ENCODE peak calls at places on chromosomes 1 and 21, in seven cellular contexts. One of them, this sample, is unnamed.
A peak's percentile ranks its signal among the peaks of the same experiment; 100 is the strongest.

GRCh38 chr1:109777980-109778625 is 14.4 kb upstream of the EPS8L3 start:
- DNase-seq in foreskin fibroblast: no peak
- DNase-seq in fibroblast of pulmonary artery: no peak
- DNase-seq in GM12865: no peak
- DNase-seq in Caco-2: no peak
- DNase-seq in AG09309: no peak
- DNase-seq in lower leg skin: no peak
- DNase-seq in this sample: no peak

GRCh38 chr1:202124107-202124506 is 1.4 kb downstream of the GPR37L1 start:
- DNase-seq in GM12865: no peak
- DNase-seq in AG09309: no peak
- DNase-seq in Caco-2: no peak
- DNase-seq in fibroblast of pulmonary artery: no peak
- DNase-seq in lower leg skin: no peak
- DNase-seq in foreskin fibroblast: no peak
- DNase-seq in this sample: no peak

GRCh38 chr1:64532646-64533045 is 62.7 kb downstream of the CACHD1 start:
- DNase-seq in foreskin fibroblast: no peak
- DNase-seq in fibroblast of pulmonary artery: no peak
- DNase-seq in lower leg skin: no peak
- DNase-seq in AG09309: no peak
- DNase-seq in Caco-2: no peak
- DNase-seq in GM12865: no peak
- DNase-seq in this sample: no peak

GRCh38 chr1:53733975-53734649 is 4.9 kb downstream of the GLIS1 start:
- DNase-seq in AG09309: peak; percentile 86
- DNase-seq in lower leg skin: no peak
- DNase-seq in Caco-2: no peak
- DNase-seq in foreskin fibroblast: peak; percentile 79
- DNase-seq in fibroblast of pulmonary artery: no peak
- DNase-seq in GM12865: no peak
- DNase-seq in this sample: no peak

GRCh38 chr21:45309541-45310381 is 22.1 kb upstream of the POFUT2 start:
- DNase-seq in foreskin fibroblast: no peak
- DNase-seq in AG09309: no peak
- DNase-seq in fibroblast of pulmonary artery: no peak
- DNase-seq in Caco-2: no peak
- DNase-seq in GM12865: no peak
- DNase-seq in lower leg skin: no peak
- DNase-seq in this sample: no peak

GRCh38 chr21:35199733-35200015 is 150.6 kb upstream of the RUNX1 start:
- DNase-seq in Caco-2: no peak
- DNase-seq in lower leg skin: no peak
- DNase-seq in GM12865: no peak
- DNase-seq in fibroblast of pulmonary artery: no peak
- DNase-seq in foreskin fibroblast: no peak
- DNase-seq in AG09309: no peak
- DNase-seq in this sample: no peak

GRCh38 chr1:171680339-171680738 is 27.9 kb upstream of the MYOC start:
- DNase-seq in Caco-2: no peak
- DNase-seq in foreskin fibroblast: no peak
- DNase-seq in fibroblast of pulmonary artery: no peak
- DNase-seq in lower leg skin: no peak
- DNase-seq in AG09309: no peak
- DNase-seq in GM12865: no peak
- DNase-seq in this sample: no peak

GRCh38 chr1:231724876-231725647 is 98.5 kb downstream of the DISC1 start:
- DNase-seq in lower leg skin: no peak
- DNase-seq in fibroblast of pulmonary artery: peak; percentile 77
- DNase-seq in GM12865: peak; percentile 56
- DNase-seq in foreskin fibroblast: peak; percentile 9
- DNase-seq in AG09309: peak; percentile 13
- DNase-seq in Caco-2: peak; percentile 65
- DNase-seq in this sample: peak; percentile 14

GRCh38 chr1:1616045-1616821 is 933 bp downstream of the MIB2 start:
- DNase-seq in lower leg skin: no peak
- DNase-seq in Caco-2: no peak
- DNase-seq in AG09309: no peak
- DNase-seq in GM12865: peak; percentile 49
- DNase-seq in fibroblast of pulmonary artery: peak; percentile 30
- DNase-seq in foreskin fibroblast: no peak
- DNase-seq in this sample: peak; percentile 84

GRCh38 chr1:114339379-114339778 is 171.6 kb downstream of the TRIM33 start:
- DNase-seq in GM12865: no peak
- DNase-seq in AG09309: no peak
- DNase-seq in foreskin fibroblast: no peak
- DNase-seq in Caco-2: no peak
- DNase-seq in fibroblast of pulmonary artery: no peak
- DNase-seq in lower leg skin: no peak
- DNase-seq in this sample: no peak

GRCh38 chr1:99728494-99729235 is 37.8 kb downstream of the FRRS1 start:
- DNase-seq in fibroblast of pulmonary artery: peak; percentile 55
- DNase-seq in AG09309: no peak
- DNase-seq in foreskin fibroblast: peak; percentile 17
- DNase-seq in lower leg skin: no peak
- DNase-seq in Caco-2: no peak
- DNase-seq in GM12865: no peak
- DNase-seq in this sample: no peak

GRCh38 chr1:93042822-93043557 is 36.1 kb upstream of the MTF2 start:
- DNase-seq in foreskin fibroblast: no peak
- DNase-seq in GM12865: no peak
- DNase-seq in lower leg skin: no peak
- DNase-seq in Caco-2: no peak
- DNase-seq in fibroblast of pulmonary artery: no peak
- DNase-seq in AG09309: no peak
- DNase-seq in this sample: no peak

DNA sequence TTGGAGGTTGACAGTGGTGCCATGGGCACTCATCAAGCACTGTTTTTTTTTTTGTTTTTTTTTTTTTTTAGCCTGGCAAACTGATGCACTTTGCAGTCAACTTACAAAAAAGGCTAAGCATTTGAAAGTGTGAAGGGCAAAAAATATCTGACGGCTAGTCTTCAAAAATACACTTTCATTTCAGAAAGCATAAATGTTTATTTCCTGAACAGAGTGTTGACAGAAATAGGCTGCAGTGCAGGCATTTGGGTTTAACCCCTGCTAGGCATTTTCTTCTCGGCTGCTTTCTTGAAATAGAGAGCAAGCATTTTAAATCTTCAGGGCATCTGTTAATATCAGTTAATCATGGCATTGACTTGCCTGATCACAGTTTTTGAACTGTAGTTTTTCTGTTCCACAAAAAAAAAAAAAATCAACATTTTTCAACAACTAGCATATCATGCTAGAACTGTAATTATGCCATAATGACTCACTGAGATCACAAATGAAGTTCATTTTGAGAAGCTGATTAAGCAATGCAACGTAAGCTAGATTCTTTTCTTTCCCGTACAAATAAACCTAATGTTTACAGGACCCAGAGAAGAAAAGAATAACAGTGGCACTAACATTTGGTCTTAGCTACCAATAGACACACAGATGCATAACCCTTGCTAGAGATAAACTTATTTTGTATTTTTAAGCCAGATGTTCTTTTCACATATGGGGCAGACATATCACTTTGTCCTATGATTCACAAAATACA is 100.4 kb upstream of the USH2A start:
- DNase-seq in AG09309: no peak
- DNase-seq in foreskin fibroblast: peak; percentile 40
- DNase-seq in lower leg skin: no peak
- DNase-seq in GM12865: no peak
- DNase-seq in fibroblast of pulmonary artery: peak; percentile 27
- DNase-seq in Caco-2: no peak
- DNase-seq in this sample: no peak
- TF ChIP-seq CTCF in AG09309: no peak
- TF ChIP-seq CTCF in foreskin fibroblast: no peak
- TF ChIP-seq CTCF in lower leg skin: no peak
- TF ChIP-seq CTCF in GM12865: no peak
- TF ChIP-seq CTCF in fibroblast of pulmonary artery: no peak
- TF ChIP-seq CTCF in Caco-2: no peak
- TF ChIP-seq CTCF in this sample: no peak

GRCh38 chr1:21510113-21510493 is 880 bp downstream of the ALPL start:
- DNase-seq in lower leg skin: no peak
- DNase-seq in fibroblast of pulmonary artery: no peak
- DNase-seq in GM12865: no peak
- DNase-seq in Caco-2: no peak
- DNase-seq in AG09309: no peak
- DNase-seq in foreskin fibroblast: no peak
- DNase-seq in this sample: no peak
- TF ChIP-seq CTCF in lower leg skin: no peak
- TF ChIP-seq CTCF in fibroblast of pulmonary artery: no peak
- TF ChIP-seq CTCF in GM12865: no peak
- TF ChIP-seq CTCF in Caco-2: no peak
- TF ChIP-seq CTCF in AG09309: no peak
- TF ChIP-seq CTCF in foreskin fibroblast: no peak
- TF ChIP-seq CTCF in this sample: no peak

GRCh38 chr21:39125752-39126485 is 57.3 kb downstream of the PSMG1 start:
- DNase-seq in GM12865: peak; percentile 33
- DNase-seq in Caco-2: peak; percentile 57
- DNase-seq in foreskin fibroblast: peak; percentile 38
- DNase-seq in AG09309: no peak
- DNase-seq in fibroblast of pulmonary artery: peak; percentile 87
- DNase-seq in lower leg skin: no peak
- DNase-seq in this sample: peak; percentile 40
- TF ChIP-seq CTCF in GM12865: peak; percentile 33
- TF ChIP-seq CTCF in Caco-2: peak; percentile 44
- TF ChIP-seq CTCF in foreskin fibroblast: peak; percentile 77
- TF ChIP-seq CTCF in AG09309: peak; percentile 76
- TF ChIP-seq CTCF in fibroblast of pulmonary artery: peak; percentile 74
- TF ChIP-seq CTCF in lower leg skin: no peak
- TF ChIP-seq CTCF in this sample: peak; percentile 27

GRCh38 chr1:245059806-245060424 is 94.9 kb upstream of the KIF26B start:
- DNase-seq in AG09309: no peak
- DNase-seq in lower leg skin: no peak
- DNase-seq in Caco-2: no peak
- DNase-seq in fibroblast of pulmonary artery: no peak
- DNase-seq in foreskin fibroblast: no peak
- DNase-seq in GM12865: no peak
- DNase-seq in this sample: no peak

GRCh38 chr1:245058882-245059281 is 95.9 kb upstream of the KIF26B start:
- DNase-seq in lower leg skin: no peak
- DNase-seq in fibroblast of pulmonary artery: no peak
- DNase-seq in Caco-2: no peak
- DNase-seq in AG09309: no peak
- DNase-seq in GM12865: no peak
- DNase-seq in foreskin fibroblast: no peak
- DNase-seq in this sample: no peak

GRCh38 chr1:245062906-245063305 is 91.9 kb upstream of the KIF26B start:
- DNase-seq in foreskin fibroblast: no peak
- DNase-seq in GM12865: no peak
- DNase-seq in Caco-2: no peak
- DNase-seq in AG09309: no peak
- DNase-seq in fibroblast of pulmonary artery: no peak
- DNase-seq in lower leg skin: no peak
- DNase-seq in this sample: no peak

GRCh38 chr1:245058436-245058835 is 96.3 kb upstream of the KIF26B start:
- DNase-seq in AG09309: no peak
- DNase-seq in GM12865: no peak
- DNase-seq in foreskin fibroblast: no peak
- DNase-seq in Caco-2: no peak
- DNase-seq in lower leg skin: no peak
- DNase-seq in fibroblast of pulmonary artery: no peak
- DNase-seq in this sample: no peak

GRCh38 chr1:245060684-245061374 is 94.0 kb upstream of the KIF26B start:
- DNase-seq in fibroblast of pulmonary artery: peak; percentile 92
- DNase-seq in foreskin fibroblast: no peak
- DNase-seq in GM12865: no peak
- DNase-seq in AG09309: no peak
- DNase-seq in lower leg skin: no peak
- DNase-seq in Caco-2: peak; percentile 69
- DNase-seq in this sample: no peak
- TF ChIP-seq CTCF in fibroblast of pulmonary artery: no peak
- TF ChIP-seq CTCF in foreskin fibroblast: no peak
- TF ChIP-seq CTCF in GM12865: no peak
- TF ChIP-seq CTCF in AG09309: no peak
- TF ChIP-seq CTCF in lower leg skin: no peak
- TF ChIP-seq CTCF in Caco-2: no peak
- TF ChIP-seq CTCF in this sample: no peak